ENCODE peak calls at places on chromosomes 2 and 18, in seven cellular contexts. V, P, C, W, X, D and Z are unnamed samples.

GRCh38 chr2:41313082-41313481 is 734.7 kb upstream of the PKDCC start:
- DNase-seq in V (no peak), P (no peak), C (no peak), W (no peak), X (no peak), D (no peak), Z (no peak)

GRCh38 chr18:45336431-45336830 is 278.8 kb upstream of the SLC14A2 start:
- DNase-seq in V (no peak), P (no peak), C (no peak), W (no peak), X (no peak), D (no peak), Z (no peak)

GRCh38 chr2:237352279-237352845 is 61.6 kb downstream of the COL6A3 start:
- DNase-seq in V (no peak), P (no peak), C (no peak), W (no peak), X (peak; percentile 35), D (no peak), Z (no peak)

GRCh38 chr2:203722411-203722810 is 16.0 kb downstream of the CD28 start:
- DNase-seq in V (no peak), P (no peak), C (no peak), W (no peak), X (no peak), D (no peak), Z (no peak)

GRCh38 chr2:27001851-27002369 is 30.9 kb upstream of the TMEM214 start:
- DNase-seq in V (no peak), P (no peak), C (no peak), W (no peak), X (no peak), D (no peak), Z (no peak)

GRCh38 chr2:101560780-101561315 is 85.9 kb upstream of the RFX8 start:
- DNase-seq in V (no peak), P (no peak), C (no peak), W (no peak), X (no peak), D (no peak), Z (no peak)

GRCh38 chr18:68840554-68841263 is 42.8 kb downstream of the CCDC102B start:
- DNase-seq in V (no peak), P (no peak), C (no peak), W (peak; percentile 61), X (peak; percentile 96), D (no peak), Z (no peak)

GRCh38 chr2:190984595-190984994 is 29.4 kb downstream of the STAT1 start:
- DNase-seq in V (no peak), P (no peak), C (no peak), W (no peak), X (peak; percentile 16), D (no peak), Z (no peak)

GRCh38 chr2:121128741-121129659 is 156.0 kb downstream of the TFCP2L1 start:
- DNase-seq in V (no peak), P (peak; percentile 72), C (peak; percentile 20), W (peak; percentile 83), X (peak; percentile 17), D (peak; percentile 80), Z (peak; percentile 49)

GRCh38 chr2:100383954-100384353 is 33.5 kb downstream of the CHST10 start:
- DNase-seq in V (no peak), P (no peak), C (no peak), W (no peak), X (no peak), D (no peak), Z (no peak)

GRCh38 chr2:5725794-5726463 is 33.7 kb downstream of the SOX11 start:
- DNase-seq in V (no peak), P (no peak), C (no peak), W (no peak), X (peak; percentile 6), D (no peak), Z (no peak)

GRCh38 chr2:37789988-37790387 is 118.5 kb upstream of the CDC42EP3 start:
- DNase-seq in V (no peak), P (no peak), C (no peak), W (no peak), X (no peak), D (no peak), Z (no peak)

GRCh38 chr2:41775381-41776025 is 272.3 kb upstream of the PKDCC start:
- DNase-seq in V (no peak), P (no peak), C (no peak), W (no peak), X (no peak), D (no peak), Z (no peak)

GRCh38 chr2:65057391-65058052 is 1.3 kb downstream of the CEP68 start:
- DNase-seq in V (no peak), P (no peak), C (peak; percentile 46), W (no peak), X (peak; percentile 41), D (no peak), Z (no peak)

GRCh38 chr2:230749111-230749510 is 36.5 kb downstream of the CAB39 start:
- DNase-seq in V (no peak), P (no peak), C (no peak), W (no peak), X (peak; percentile 37), D (no peak), Z (no peak)

GRCh38 chr18:9403795-9404564 is 69.4 kb downstream of the TWSG1 start:
- DNase-seq in V (no peak), P (no peak), C (no peak), W (no peak), X (no peak), D (no peak), Z (peak; percentile 31)

GRCh38 chr2:37325625-37326071 is 1.0 kb upstream of the PRKD3 start:
- DNase-seq in V (no peak), P (no peak), C (no peak), W (no peak), X (no peak), D (peak; percentile 60), Z (no peak)

GRCh38 chr2:437772-438393 is 150.0 kb upstream of the ALKAL2 start:
- DNase-seq in V (no peak), P (no peak), C (peak; percentile 41), W (no peak), X (no peak), D (no peak), Z (no peak)

GRCh38 chr2:237380768-237381167 is 33.2 kb downstream of the COL6A3 start:
- DNase-seq in V (no peak), P (no peak), C (no peak), W (no peak), X (no peak), D (no peak), Z (no peak)

GRCh38 chr2:127047054-127047453 is 59.9 kb downstream of the BIN1 start:
- DNase-seq in V (peak; percentile 18), P (peak; percentile 41), C (no peak), W (no peak), X (no peak), D (no peak), Z (no peak)

GRCh38 chr2:27752551-27753237 is 18.8 kb upstream of the MRPL33 start:
- DNase-seq in V (no peak), P (no peak), C (no peak), W (peak; percentile 89), X (no peak), D (no peak), Z (peak; percentile 39)

GRCh38 chr2:46490521-46491141 is 11.3 kb downstream of the TMEM247 start:
- DNase-seq in V (peak; percentile 70), P (no peak), C (peak; percentile 73), W (no peak), X (peak; percentile 70), D (peak; percentile 63), Z (no peak)

GRCh38 chr2:216691210-216691741 is 4.1 kb downstream of the IGFBP5 start:
- DNase-seq in V (peak; percentile 86), P (peak; percentile 72), C (no peak), W (peak; percentile 88), X (peak; percentile 81), D (peak; percentile 75), Z (peak; percentile 91)

GRCh38 chr2:226660524-226660923 is 139.1 kb downstream of the IRS1 start:
- DNase-seq in V (peak; percentile 86), P (no peak), C (no peak), W (peak; percentile 39), X (peak; percentile 96), D (no peak), Z (no peak)

GRCh38 chr2:151326532-151326931 is 30.9 kb upstream of the TNFAIP6 start:
- DNase-seq in V (no peak), P (no peak), C (no peak), W (no peak), X (no peak), D (no peak), Z (no peak)

GRCh38 chr2:164065038-164065437 is 329.2 kb upstream of the FIGN start:
- DNase-seq in V (no peak), P (no peak), C (no peak), W (no peak), X (no peak), D (no peak), Z (no peak)

GRCh38 chr2:148720501-148720998 is 76.0 kb downstream of the EPC2 start:
- DNase-seq in V (peak; percentile 19), P (peak; percentile 28), C (no peak), W (peak; percentile 6), X (peak; percentile 76), D (no peak), Z (peak; percentile 30)
- H3K4me3 ChIP-seq in V (no peak overlapping the region), P (no peak overlapping the region), C (no peak overlapping the region), W (no peak overlapping the region), X (no peak overlapping the region), D (no peak overlapping the region), Z (peak overlapping the region; percentile 32)

GRCh38 chr2:241320394-241320793 is 4.7 kb downstream of the SEPTIN2 start:
- DNase-seq in V (no peak), P (no peak), C (no peak), W (no peak), X (no peak), D (no peak), Z (no peak)
- H3K4me1 ChIP-seq in V (no peaks in the 10 kb centered on the region), P (peaks cover 78% of the 10 kb centered on the region), C (peaks cover 79% of the 10 kb centered on the region), W (peaks cover 43% of the 10 kb centered on the region), X (peaks cover 2% of the 10 kb centered on the region), D (peaks cover 67% of the 10 kb centered on the region), Z (no peaks in the 10 kb centered on the region)

DNA sequence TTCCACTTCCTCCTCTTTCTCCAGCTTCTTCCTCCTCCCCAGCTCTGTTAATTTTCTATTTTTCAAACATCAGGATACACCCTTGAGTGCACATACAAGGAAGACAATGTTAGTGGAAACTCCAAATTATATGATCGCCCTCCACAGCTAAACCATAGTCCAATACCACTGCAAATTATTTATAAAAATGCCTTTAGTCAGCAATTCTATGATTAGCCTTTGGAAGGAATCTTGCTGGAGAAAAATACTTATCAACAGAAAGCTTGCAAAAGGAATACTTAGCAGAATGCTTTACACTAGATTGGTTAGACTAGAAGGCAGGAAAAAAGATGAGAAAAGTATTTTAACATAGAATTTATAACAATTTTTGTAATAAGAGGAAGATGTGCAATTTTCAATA is 178.9 kb downstream of the FAM124B start:
- DNase-seq in V (no peak), P (no peak), C (no peak), W (no peak), X (no peak), D (no peak), Z (no peak)
- H3K4me3 ChIP-seq in V (no peak overlapping the region), P (no peak overlapping the region), C (no peak overlapping the region), W (no peak overlapping the region), X (no peak overlapping the region), D (no peak overlapping the region), Z (no peak overlapping the region)

DNA sequence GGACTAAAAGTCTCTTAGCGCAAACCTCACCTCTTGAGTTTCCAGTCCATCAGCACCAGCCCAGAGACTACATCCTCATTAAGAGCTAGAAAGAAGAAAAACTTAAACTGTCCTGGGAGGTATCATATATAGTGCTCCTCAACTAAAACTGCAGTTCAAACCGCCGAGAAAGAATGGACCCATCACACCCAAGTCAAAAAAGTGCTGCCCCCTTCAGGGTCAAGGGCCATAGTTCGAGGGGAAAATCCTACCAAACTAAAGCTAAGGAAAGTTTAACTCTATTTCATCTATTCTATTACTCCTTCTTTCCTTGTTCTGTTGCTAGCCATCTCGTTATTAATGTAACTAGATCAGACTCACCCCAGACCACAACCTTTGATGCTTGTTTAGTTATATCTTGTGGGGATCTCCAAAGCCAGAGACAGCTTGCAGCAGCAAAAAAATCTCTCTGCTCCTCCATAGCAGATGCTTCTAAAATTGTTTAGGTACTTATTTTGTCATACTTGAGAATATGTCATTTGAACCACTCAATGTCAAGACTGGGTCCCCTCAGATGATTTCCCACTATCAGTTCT is 134.5 kb upstream of the RMP24 start:
- DNase-seq in V (no peak), P (no peak), C (no peak), W (no peak), X (no peak), D (no peak), Z (no peak)
- H3K4me1 ChIP-seq in V (no peaks in the 10 kb centered on the region), P (peaks cover 5% of the 10 kb centered on the region), C (peaks cover 17% of the 10 kb centered on the region), W (no peaks in the 10 kb centered on the region), X (no peaks in the 10 kb centered on the region), D (no peaks in the 10 kb centered on the region), Z (no peaks in the 10 kb centered on the region)